ENCODE peak calls at places on chromosomes 4 and X, in six cellular contexts. S is GM23248; T is IMR-90; G is CD8-positive, alpha-beta memory T cell; Z is H9; W is Caco-2. I is an unnamed sample.

GRCh38 chrX:136157187-136157586 is 9.9 kb downstream of the FHL1 start:
- DNase-seq in S (no peak), T (no peak), G (no peak), Z (no peak), W (no peak), I (no peak)

GRCh38 chr4:138734746-138735145 is 280.8 kb upstream of the NOCT start:
- DNase-seq in S (peak; percentile 69), T (peak; percentile 89), G (no peak), Z (no peak), W (no peak), I (no peak)

GRCh38 chrX:152927858-152928760 is 30.2 kb downstream of the ZNF185 start:
- DNase-seq in S (no peak), T (no peak), G (no peak), Z (no peak), W (no peak), I (no peak)

GRCh38 chrX:17860179-17860780 is 818 bp downstream of the RAI2 start:
- DNase-seq in S (peak; percentile 19), T (no peak), G (no peak), Z (no peak), W (no peak), I (peak; percentile 60)

GRCh38 chr4:79258614-79259176 is 67.2 kb downstream of the NAA11 start:
- DNase-seq in S (no peak), T (no peak), G (no peak), Z (no peak), W (no peak), I (no peak)

GRCh38 chr4:72896515-72896914 is 173.0 kb downstream of the COX18 start:
- DNase-seq in S (peak; percentile 90), T (peak; percentile 78), G (no peak), Z (no peak), W (peak; percentile 23), I (no peak)

GRCh38 chr4:145056325-145057130 is 41.5 kb downstream of the ANAPC10 start:
- DNase-seq in S (no peak), T (no peak), G (no peak), Z (no peak), W (no peak), I (no peak)

GRCh38 chrX:29903365-29903764 is 312.0 kb upstream of the MAGEB2 start:
- DNase-seq in S (peak; percentile 21), T (peak; percentile 7), G (no peak), Z (no peak), W (no peak), I (no peak)

GRCh38 chr4:140254656-140255299 is 100.8 kb upstream of the MAML3 start:
- DNase-seq in S (peak; percentile 47), T (no peak), G (no peak), Z (no peak), W (no peak), I (no peak)
- H3K4me1 ChIP-seq in S (peaks cover 41% of the 10 kb centered on the region), T (peaks cover 26% of the 10 kb centered on the region), G (no peaks in the 10 kb centered on the region), Z (peaks cover 10% of the 10 kb centered on the region), W (peaks cover 67% of the 10 kb centered on the region), I (no peaks in the 10 kb centered on the region)

GRCh38 chr4:7868430-7868775 is 71.3 kb downstream of the AFAP1 start:
- DNase-seq in S (no peak), T (no peak), G (no peak), Z (no peak), W (no peak), I (no peak)

GRCh38 chr4:7865533-7865932 is 74.1 kb downstream of the AFAP1 start:
- DNase-seq in S (no peak), T (no peak), G (no peak), Z (no peak), W (no peak), I (no peak)

GRCh38 chr4:7867191-7867590 is 72.5 kb downstream of the AFAP1 start:
- DNase-seq in S (no peak), T (no peak), G (no peak), Z (no peak), W (no peak), I (no peak)

GRCh38 chr4:7868892-7869471 is 70.7 kb downstream of the AFAP1 start:
- DNase-seq in S (no peak), T (no peak), G (no peak), Z (no peak), W (no peak), I (no peak)

GRCh38 chr4:7867701-7868429 is 71.8 kb downstream of the AFAP1 start:
- DNase-seq in S (peak; percentile 66), T (peak; percentile 73), G (no peak), Z (no peak), W (no peak), I (no peak)
- H3K4me1 ChIP-seq in S (peaks cover 58% of the 10 kb centered on the region), T (peaks cover 30% of the 10 kb centered on the region), G (peaks cover 7% of the 10 kb centered on the region), Z (no peaks in the 10 kb centered on the region), W (peaks cover 1% of the 10 kb centered on the region), I (peaks cover 4% of the 10 kb centered on the region)

GRCh38 chr4:84363256-84363655 is 135.8 kb downstream of the NKX6-1 start:
- DNase-seq in S (no peak), T (no peak), G (no peak), Z (no peak), W (no peak), I (no peak)
- H3K4me1 ChIP-seq in S (no peaks in the 10 kb centered on the region), T (no peaks in the 10 kb centered on the region), G (no peaks in the 10 kb centered on the region), Z (no peaks in the 10 kb centered on the region), W (no peaks in the 10 kb centered on the region), I (no peaks in the 10 kb centered on the region)

GRCh38 chr4:87525636-87526035 is 3.5 kb downstream of the SPARCL1 start:
- DNase-seq in S (no peak), T (peak; percentile 25), G (no peak), Z (no peak), W (no peak), I (no peak)
- H3K4me1 ChIP-seq in S (peaks cover 10% of the 10 kb centered on the region), T (peaks cover 3% of the 10 kb centered on the region), G (no peaks in the 10 kb centered on the region), Z (peaks cover 3% of the 10 kb centered on the region), W (no peaks in the 10 kb centered on the region), I (peaks cover 9% of the 10 kb centered on the region)

DNA sequence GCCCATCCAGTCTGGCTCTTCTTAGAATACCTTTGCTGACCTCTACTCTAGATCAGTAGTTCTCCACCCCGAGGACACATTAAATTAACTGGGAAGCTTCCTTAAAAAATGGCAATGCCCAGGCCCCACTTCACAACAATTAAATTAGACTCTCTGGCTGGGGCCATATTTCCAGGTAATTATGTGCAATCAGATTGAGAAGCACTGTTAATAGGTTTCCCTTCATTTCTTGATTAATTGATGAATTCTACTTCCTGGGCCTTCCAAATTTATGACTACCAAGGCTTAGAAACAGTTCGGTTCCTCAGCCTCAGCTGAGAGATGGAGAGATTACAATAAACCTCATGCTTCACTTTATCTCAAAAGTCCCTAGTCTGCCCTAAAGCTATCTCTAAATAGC is 71.7 kb upstream of the LIMCH1 start:
- DNase-seq in S (no peak), T (no peak), G (no peak), Z (no peak), W (no peak), I (no peak)
- H3K4me1 ChIP-seq in S (no peaks in the 10 kb centered on the region), T (no peaks in the 10 kb centered on the region), G (no peaks in the 10 kb centered on the region), Z (no peaks in the 10 kb centered on the region), W (no peaks in the 10 kb centered on the region), I (no peaks in the 10 kb centered on the region)

GRCh38 chrX:2696698-2697215 is 5.7 kb downstream of the CD99 start:
- DNase-seq in S (peak; percentile 96), T (peak; percentile 90), G (peak; percentile 77), Z (no peak), W (no peak), I (no peak)

GRCh38 chrX:2694868-2695267 is 3.8 kb downstream of the CD99 start:
- DNase-seq in S (peak; percentile 60), T (no peak), G (no peak), Z (no peak), W (no peak), I (no peak)

GRCh38 chrX:2697741-2698294 is 6.7 kb downstream of the CD99 start:
- DNase-seq in S (no peak), T (peak; percentile 74), G (peak; percentile 20), Z (no peak), W (no peak), I (no peak)

GRCh38 chrX:2698604-2699003 is 7.5 kb downstream of the CD99 start:
- DNase-seq in S (no peak), T (no peak), G (no peak), Z (no peak), W (no peak), I (no peak)

GRCh38 chrX:2697306-2697705 is 6.2 kb downstream of the CD99 start:
- DNase-seq in S (peak; percentile 40), T (no peak), G (no peak), Z (no peak), W (no peak), I (no peak)
- H3K4me1 ChIP-seq in S (peaks cover 49% of the 10 kb centered on the region), T (peaks cover 14% of the 10 kb centered on the region), G (peaks cover 94% of the 10 kb centered on the region), Z (no peaks in the 10 kb centered on the region), W (peaks cover 9% of the 10 kb centered on the region), I (no peaks in the 10 kb centered on the region)

DNA sequence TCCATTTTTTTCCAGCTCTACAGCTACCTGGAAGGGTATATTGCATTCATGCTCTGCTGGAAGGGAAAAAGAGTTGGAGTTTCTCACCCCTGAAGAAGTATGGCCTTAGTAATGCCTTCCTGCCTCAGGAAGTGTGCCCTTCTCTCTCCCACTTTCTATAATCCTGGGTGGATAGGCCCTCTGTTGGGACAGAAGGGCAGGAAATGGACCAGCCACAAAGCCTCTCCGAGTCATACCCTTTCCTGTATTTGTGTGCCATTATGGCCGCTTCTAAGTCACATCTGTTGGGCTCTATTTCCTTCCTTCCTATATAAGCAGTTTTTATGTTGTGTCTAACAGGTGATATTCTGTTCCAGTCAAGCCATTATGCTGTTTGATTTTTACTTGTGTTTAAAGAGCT is 74.8 kb upstream of the SMARCA5 start:
- DNase-seq in S (no peak), T (no peak), G (no peak), Z (no peak), W (no peak), I (no peak)
- H3K4me1 ChIP-seq in S (no peaks in the 10 kb centered on the region), T (no peaks in the 10 kb centered on the region), G (no peaks in the 10 kb centered on the region), Z (no peaks in the 10 kb centered on the region), W (no peaks in the 10 kb centered on the region), I (no peaks in the 10 kb centered on the region)

DNA sequence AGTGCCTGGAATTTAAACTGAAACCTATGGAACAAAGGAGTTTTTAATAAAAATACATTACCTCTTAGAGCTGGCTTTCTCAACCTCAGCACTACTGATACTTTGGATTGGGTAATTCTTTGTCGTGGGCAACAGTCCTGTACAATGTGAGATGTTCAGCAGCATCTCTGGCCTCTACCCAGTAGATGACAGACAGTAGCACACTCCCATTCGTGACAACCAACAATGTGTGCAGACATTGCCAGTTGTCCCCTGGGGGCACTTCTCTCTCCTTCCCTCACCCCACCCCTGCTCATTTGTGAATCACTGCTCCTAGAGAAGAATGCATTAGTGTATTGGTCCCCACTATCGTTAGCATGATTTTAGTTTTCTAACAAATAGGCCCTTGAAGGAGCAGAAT is 16.2 kb downstream of the GPAT3 start:
- DNase-seq in S (peak; percentile 95), T (no peak), G (no peak), Z (no peak), W (no peak), I (no peak)
- H3K4me1 ChIP-seq in S (peaks cover 35% of the 10 kb centered on the region), T (peaks cover 13% of the 10 kb centered on the region), G (no peaks in the 10 kb centered on the region), Z (no peaks in the 10 kb centered on the region), W (no peaks in the 10 kb centered on the region), I (no peaks in the 10 kb centered on the region)